ENCODE peak calls at places on chromosomes 5 and 9, in eight cellular contexts. One of them, this sample, is unnamed.

GRCh38 chr9:14153310-14153720 is 160.6 kb downstream of the NFIB start:
- DNase-seq in bronchial epithelial cell: no peak
- DNase-seq in lower lobe of right lung: no peak
- DNase-seq in PC-3: no peak
- DNase-seq in cardiac fibroblast: peak; percentile 41
- DNase-seq in astrocyte of the spinal cord: no peak
- DNase-seq in HL-60: no peak
- DNase-seq in right lobe of liver: no peak
- DNase-seq in this sample: no peak

GRCh38 chr9:129111143-129111761 is at the start of gene PTPA:
- DNase-seq in lower lobe of right lung: peak; percentile 93
- DNase-seq in right lobe of liver: peak; percentile 89
- DNase-seq in astrocyte of the spinal cord: peak; percentile 88
- DNase-seq in HL-60: peak; percentile 66
- DNase-seq in bronchial epithelial cell: peak; percentile 66
- DNase-seq in cardiac fibroblast: peak; percentile 85
- DNase-seq in PC-3: peak; percentile 85
- DNase-seq in this sample: peak; percentile 80

GRCh38 chr5:159805021-159805420 is 111.3 kb upstream of the ADRA1B start:
- DNase-seq in bronchial epithelial cell: no peak
- DNase-seq in right lobe of liver: no peak
- DNase-seq in astrocyte of the spinal cord: peak; percentile 55
- DNase-seq in cardiac fibroblast: peak; percentile 36
- DNase-seq in HL-60: peak; percentile 78
- DNase-seq in PC-3: no peak
- DNase-seq in lower lobe of right lung: no peak
- DNase-seq in this sample: peak; percentile 66

GRCh38 chr5:91024727-91025126 is 358.4 kb downstream of the ARRDC3 start:
- DNase-seq in HL-60: no peak
- DNase-seq in bronchial epithelial cell: no peak
- DNase-seq in right lobe of liver: no peak
- DNase-seq in cardiac fibroblast: no peak
- DNase-seq in lower lobe of right lung: no peak
- DNase-seq in astrocyte of the spinal cord: peak; percentile 17
- DNase-seq in PC-3: no peak
- DNase-seq in this sample: no peak

GRCh38 chr5:74334034-74334433 is 306.5 kb downstream of the ENC1 start:
- DNase-seq in bronchial epithelial cell: no peak
- DNase-seq in lower lobe of right lung: no peak
- DNase-seq in HL-60: no peak
- DNase-seq in right lobe of liver: no peak
- DNase-seq in cardiac fibroblast: no peak
- DNase-seq in astrocyte of the spinal cord: no peak
- DNase-seq in PC-3: no peak
- DNase-seq in this sample: no peak

GRCh38 chr5:135033026-135033861 is 784 bp downstream of the PITX1 start:
- DNase-seq in HL-60: peak; percentile 46
- DNase-seq in lower lobe of right lung: peak; percentile 45
- DNase-seq in cardiac fibroblast: peak; percentile 30
- DNase-seq in PC-3: peak; percentile 24
- DNase-seq in bronchial epithelial cell: peak; percentile 36
- DNase-seq in astrocyte of the spinal cord: peak; percentile 21
- DNase-seq in right lobe of liver: peak; percentile 42
- DNase-seq in this sample: no peak

GRCh38 chr9:121309171-121309570 is 41.2 kb downstream of the GSN start:
- DNase-seq in HL-60: no peak
- DNase-seq in lower lobe of right lung: no peak
- DNase-seq in bronchial epithelial cell: no peak
- DNase-seq in PC-3: no peak
- DNase-seq in astrocyte of the spinal cord: no peak
- DNase-seq in right lobe of liver: no peak
- DNase-seq in cardiac fibroblast: no peak
- DNase-seq in this sample: no peak

GRCh38 chr5:143401846-143402463 is 1.5 kb downstream of the NR3C1 start:
- DNase-seq in HL-60: no peak
- DNase-seq in PC-3: peak; percentile 21
- DNase-seq in cardiac fibroblast: peak; percentile 38
- DNase-seq in bronchial epithelial cell: peak; percentile 30
- DNase-seq in astrocyte of the spinal cord: peak; percentile 20
- DNase-seq in right lobe of liver: no peak
- DNase-seq in lower lobe of right lung: no peak
- DNase-seq in this sample: no peak

GRCh38 chr9:112174223-112174964 is 703 bp downstream of the SUSD1 start:
- DNase-seq in cardiac fibroblast: peak; percentile 47
- DNase-seq in HL-60: peak; percentile 64
- DNase-seq in bronchial epithelial cell: peak; percentile 57
- DNase-seq in right lobe of liver: peak; percentile 71
- DNase-seq in astrocyte of the spinal cord: peak; percentile 17
- DNase-seq in PC-3: peak; percentile 73
- DNase-seq in lower lobe of right lung: peak; percentile 87
- DNase-seq in this sample: peak; percentile 80

GRCh38 chr5:106923409-106923808 is 747.3 kb downstream of the EFNA5 start:
- DNase-seq in bronchial epithelial cell: no peak
- DNase-seq in right lobe of liver: no peak
- DNase-seq in HL-60: no peak
- DNase-seq in PC-3: peak; percentile 48
- DNase-seq in astrocyte of the spinal cord: no peak
- DNase-seq in lower lobe of right lung: no peak
- DNase-seq in cardiac fibroblast: no peak
- DNase-seq in this sample: no peak

GRCh38 chr5:52709171-52709925 is 78.4 kb upstream of the ITGA1 start:
- DNase-seq in HL-60: no peak
- DNase-seq in bronchial epithelial cell: peak; percentile 51
- DNase-seq in PC-3: peak; percentile 50
- DNase-seq in right lobe of liver: no peak
- DNase-seq in astrocyte of the spinal cord: peak; percentile 86
- DNase-seq in lower lobe of right lung: no peak
- DNase-seq in cardiac fibroblast: peak; percentile 80
- DNase-seq in this sample: no peak

GRCh38 chr9:93950619-93951601 is 4.2 kb downstream of the BARX1 start:
- DNase-seq in right lobe of liver: no peak
- DNase-seq in astrocyte of the spinal cord: no peak
- DNase-seq in lower lobe of right lung: no peak
- DNase-seq in bronchial epithelial cell: no peak
- DNase-seq in HL-60: no peak
- DNase-seq in PC-3: peak; percentile 15
- DNase-seq in cardiac fibroblast: peak; percentile 28
- DNase-seq in this sample: no peak

GRCh38 chr9:127950513-127951210 is 13.0 kb upstream of the DPM2 start:
- DNase-seq in cardiac fibroblast: no peak
- DNase-seq in PC-3: no peak
- DNase-seq in bronchial epithelial cell: no peak
- DNase-seq in lower lobe of right lung: no peak
- DNase-seq in astrocyte of the spinal cord: no peak
- DNase-seq in right lobe of liver: no peak
- DNase-seq in HL-60: no peak
- DNase-seq in this sample: no peak

DNA sequence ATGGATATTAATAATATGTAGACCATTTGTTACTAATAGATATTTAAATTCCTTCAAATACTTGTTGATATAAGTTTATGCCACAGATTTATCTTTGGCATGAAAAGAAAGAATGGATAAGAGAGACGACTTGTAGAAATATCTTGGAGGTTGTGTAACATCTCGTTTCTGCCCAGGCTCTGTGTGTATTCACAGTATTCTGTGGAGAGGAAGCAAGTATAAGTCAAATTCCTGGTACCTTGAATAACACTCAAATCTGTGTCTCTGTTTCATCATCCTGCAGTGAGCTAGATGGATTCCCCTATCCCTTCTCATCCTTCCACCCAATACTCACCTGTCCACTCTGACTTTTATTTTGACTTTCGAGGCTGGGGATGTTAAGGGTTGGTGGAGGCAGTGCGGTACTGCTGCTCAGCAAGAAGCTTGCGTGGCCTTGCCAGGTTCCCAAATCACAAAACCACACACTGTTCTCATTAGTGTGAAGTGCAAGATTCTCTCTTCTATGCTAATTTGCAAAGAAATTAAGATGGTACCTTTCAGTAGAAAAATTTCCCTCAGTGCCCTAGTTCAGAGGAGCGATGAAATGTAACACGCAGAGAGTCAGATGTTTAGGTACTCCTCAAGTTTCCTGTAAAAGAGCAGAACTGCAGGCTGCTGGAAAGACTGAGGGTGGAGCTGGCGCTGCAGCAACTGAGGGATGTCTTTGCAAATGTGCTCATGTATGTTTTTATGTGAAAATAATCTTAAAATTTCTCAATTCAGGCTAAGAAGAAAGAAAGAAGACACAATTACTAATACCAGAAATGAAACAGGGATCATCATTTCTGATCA is 42.6 kb upstream of the ANKRD18A start:
- DNase-seq in HL-60: no peak
- DNase-seq in astrocyte of the spinal cord: peak; percentile 74
- DNase-seq in lower lobe of right lung: no peak
- DNase-seq in PC-3: peak; percentile 3
- DNase-seq in right lobe of liver: no peak
- DNase-seq in cardiac fibroblast: peak; percentile 39
- DNase-seq in bronchial epithelial cell: no peak
- DNase-seq in this sample: no peak
- TF ChIP-seq CTCF in HL-60: no peak
- TF ChIP-seq CTCF in astrocyte of the spinal cord: peak; percentile 84
- TF ChIP-seq CTCF in lower lobe of right lung: no peak
- TF ChIP-seq CTCF in PC-3: peak; percentile 40
- TF ChIP-seq CTCF in right lobe of liver: peak; percentile 24
- TF ChIP-seq CTCF in cardiac fibroblast: peak; percentile 9
- TF ChIP-seq CTCF in bronchial epithelial cell: peak; percentile 28
- TF ChIP-seq CTCF in this sample: no peak

DNA sequence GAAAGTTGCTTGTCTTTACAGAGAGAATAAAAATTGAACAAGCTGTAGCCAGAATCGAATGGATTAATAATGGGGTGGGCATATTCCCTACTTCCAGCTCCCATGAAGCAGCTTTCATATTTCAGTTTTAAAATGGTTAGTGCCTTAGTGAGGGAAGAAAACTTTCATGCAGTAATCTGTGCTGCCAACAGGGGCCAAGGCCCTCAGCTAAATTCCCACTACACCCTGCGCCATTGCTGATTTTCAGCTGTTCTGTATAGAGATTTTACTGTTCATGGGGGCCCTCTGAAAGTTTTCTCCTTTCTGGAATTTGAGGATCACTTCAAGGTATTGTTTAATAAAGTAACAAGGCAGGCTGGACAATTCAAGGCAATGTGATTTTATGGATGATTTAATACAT is 58.2 kb downstream of the CAST start:
- DNase-seq in PC-3: peak; percentile 7
- DNase-seq in cardiac fibroblast: no peak
- DNase-seq in right lobe of liver: no peak
- DNase-seq in astrocyte of the spinal cord: no peak
- DNase-seq in HL-60: no peak
- DNase-seq in lower lobe of right lung: no peak
- DNase-seq in bronchial epithelial cell: no peak
- DNase-seq in this sample: no peak
- TF ChIP-seq CTCF in PC-3: no peak
- TF ChIP-seq CTCF in cardiac fibroblast: peak; percentile 15
- TF ChIP-seq CTCF in right lobe of liver: no peak
- TF ChIP-seq CTCF in astrocyte of the spinal cord: peak; percentile 21
- TF ChIP-seq CTCF in HL-60: no peak
- TF ChIP-seq CTCF in lower lobe of right lung: no peak
- TF ChIP-seq CTCF in bronchial epithelial cell: peak; percentile 7
- TF ChIP-seq CTCF in this sample: peak; percentile 19

DNA sequence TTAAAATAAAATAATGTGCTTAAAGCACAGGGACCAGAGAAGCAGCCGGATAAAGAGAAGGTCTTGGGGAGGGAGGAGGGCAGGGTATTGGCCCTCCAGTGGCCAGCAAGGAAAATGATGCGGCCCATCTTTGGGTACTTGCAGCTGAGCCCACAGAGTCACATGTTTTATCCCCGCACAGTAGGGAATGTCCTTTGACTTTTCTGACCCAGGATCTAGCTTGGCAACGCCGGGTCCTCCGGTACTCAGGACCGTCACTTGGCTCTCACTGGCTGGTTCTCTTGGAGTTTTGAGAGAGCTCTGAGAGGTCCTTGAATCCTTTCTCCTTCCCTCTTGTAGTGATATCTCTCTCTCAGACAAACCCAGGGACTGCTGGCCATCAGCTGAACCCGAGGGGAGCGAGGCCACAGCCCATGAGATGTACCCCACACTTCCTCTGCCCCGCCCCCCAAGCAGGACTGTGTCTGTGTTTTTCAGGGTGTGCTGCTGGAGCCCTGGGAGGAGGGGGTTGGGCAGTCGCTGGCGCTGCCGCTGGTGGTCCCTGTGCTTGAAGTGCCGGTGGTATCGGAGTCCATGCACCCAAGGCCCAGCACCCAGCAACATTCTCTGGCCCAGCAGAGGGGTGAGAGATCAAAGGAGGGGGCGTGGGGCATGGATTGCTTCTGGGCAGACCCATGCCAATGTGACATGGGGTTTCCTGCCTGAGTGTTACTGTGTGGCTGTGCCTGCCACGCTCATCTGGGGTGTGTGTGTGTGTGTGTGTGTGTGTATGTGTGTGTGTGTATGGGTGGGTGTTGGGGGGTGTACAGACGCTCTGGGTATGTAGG is 35.5 kb upstream of the HSPA9 start:
- DNase-seq in bronchial epithelial cell: no peak
- DNase-seq in cardiac fibroblast: peak; percentile 16
- DNase-seq in lower lobe of right lung: no peak
- DNase-seq in PC-3: no peak
- DNase-seq in astrocyte of the spinal cord: no peak
- DNase-seq in right lobe of liver: no peak
- DNase-seq in HL-60: no peak
- DNase-seq in this sample: no peak
- TF ChIP-seq CTCF in bronchial epithelial cell: peak; percentile 28
- TF ChIP-seq CTCF in cardiac fibroblast: peak; percentile 37
- TF ChIP-seq CTCF in lower lobe of right lung: peak; percentile 28
- TF ChIP-seq CTCF in PC-3: no peak
- TF ChIP-seq CTCF in astrocyte of the spinal cord: peak; percentile 39
- TF ChIP-seq CTCF in right lobe of liver: no peak
- TF ChIP-seq CTCF in HL-60: no peak
- TF ChIP-seq CTCF in this sample: no peak

GRCh38 chr9:119291554-119291953 is 77.7 kb downstream of the BRINP1 start:
- DNase-seq in HL-60: no peak
- DNase-seq in bronchial epithelial cell: no peak
- DNase-seq in PC-3: no peak
- DNase-seq in cardiac fibroblast: no peak
- DNase-seq in astrocyte of the spinal cord: no peak
- DNase-seq in lower lobe of right lung: no peak
- DNase-seq in right lobe of liver: no peak
- DNase-seq in this sample: no peak

GRCh38 chr9:119284118-119284517 is 85.1 kb downstream of the BRINP1 start:
- DNase-seq in astrocyte of the spinal cord: no peak
- DNase-seq in HL-60: no peak
- DNase-seq in right lobe of liver: no peak
- DNase-seq in lower lobe of right lung: no peak
- DNase-seq in PC-3: no peak
- DNase-seq in cardiac fibroblast: no peak
- DNase-seq in bronchial epithelial cell: no peak
- DNase-seq in this sample: no peak

GRCh38 chr9:119284587-119285337 is 84.5 kb downstream of the BRINP1 start:
- DNase-seq in HL-60: no peak
- DNase-seq in bronchial epithelial cell: no peak
- DNase-seq in lower lobe of right lung: no peak
- DNase-seq in astrocyte of the spinal cord: no peak
- DNase-seq in PC-3: no peak
- DNase-seq in cardiac fibroblast: no peak
- DNase-seq in right lobe of liver: no peak
- DNase-seq in this sample: no peak

DNA sequence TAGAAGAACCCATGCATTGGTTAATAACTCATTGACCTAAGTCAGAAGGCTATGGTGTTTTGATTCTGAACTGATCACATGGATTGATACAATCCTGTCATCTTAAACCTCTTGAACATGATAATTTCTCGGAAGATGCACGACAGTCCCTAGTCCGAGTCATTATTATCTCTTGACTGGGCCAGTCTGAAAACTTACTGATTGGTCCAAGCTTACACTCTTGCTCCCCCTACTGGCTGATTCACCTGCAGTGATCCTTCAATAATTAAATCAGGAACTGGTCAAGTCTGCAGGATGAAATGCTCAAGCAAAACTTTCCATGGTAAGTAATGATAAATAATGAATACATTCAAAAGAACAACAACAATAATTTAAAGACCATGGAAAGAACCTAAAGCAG is 79.5 kb downstream of the BRINP1 start:
- DNase-seq in lower lobe of right lung: no peak
- DNase-seq in astrocyte of the spinal cord: peak; percentile 54
- DNase-seq in right lobe of liver: no peak
- DNase-seq in cardiac fibroblast: peak; percentile 53
- DNase-seq in bronchial epithelial cell: peak; percentile 32
- DNase-seq in PC-3: peak; percentile 12
- DNase-seq in HL-60: peak; percentile 14
- DNase-seq in this sample: no peak
- TF ChIP-seq CTCF in lower lobe of right lung: peak; percentile 78
- TF ChIP-seq CTCF in astrocyte of the spinal cord: peak; percentile 56
- TF ChIP-seq CTCF in right lobe of liver: peak; percentile 89
- TF ChIP-seq CTCF in cardiac fibroblast: peak; percentile 58
- TF ChIP-seq CTCF in bronchial epithelial cell: peak; percentile 29
- TF ChIP-seq CTCF in PC-3: peak; percentile 42
- TF ChIP-seq CTCF in HL-60: peak; percentile 78
- TF ChIP-seq CTCF in this sample: peak; percentile 65